ENCODE peak calls at places on chromosomes 5 and 9, in eight cellular contexts. One of them, this sample, is unnamed.

GRCh38 chr9:111529787-111530186 is 4.8 kb downstream of the ZNF483 start:
- DNase-seq in A673: peak; percentile 74
- DNase-seq in uterus: no peak
- DNase-seq in CD8-positive, alpha-beta T cell: no peak
- DNase-seq in pancreas: no peak
- DNase-seq in GM06990: no peak
- DNase-seq in brain microvascular endothelial cell: no peak
- DNase-seq in astrocyte of the cerebellum: no peak
- DNase-seq in this sample: no peak

GRCh38 chr9:123622696-123623095 is 266.7 kb downstream of the CRB2 start:
- DNase-seq in A673: no peak
- DNase-seq in uterus: no peak
- DNase-seq in CD8-positive, alpha-beta T cell: no peak
- DNase-seq in pancreas: no peak
- DNase-seq in GM06990: no peak
- DNase-seq in brain microvascular endothelial cell: no peak
- DNase-seq in astrocyte of the cerebellum: no peak
- DNase-seq in this sample: no peak

GRCh38 chr5:175230299-175230698 is 213.7 kb downstream of the DRD1 start:
- DNase-seq in A673: no peak
- DNase-seq in uterus: no peak
- DNase-seq in CD8-positive, alpha-beta T cell: no peak
- DNase-seq in pancreas: no peak
- DNase-seq in GM06990: no peak
- DNase-seq in brain microvascular endothelial cell: no peak
- DNase-seq in astrocyte of the cerebellum: no peak
- DNase-seq in this sample: peak; percentile 7

GRCh38 chr5:142063878-142064331 is 44.7 kb upstream of the NDFIP1 start:
- DNase-seq in A673: peak; percentile 89
- DNase-seq in uterus: peak; percentile 66
- DNase-seq in CD8-positive, alpha-beta T cell: peak; percentile 15
- DNase-seq in pancreas: peak; percentile 49
- DNase-seq in GM06990: no peak
- DNase-seq in brain microvascular endothelial cell: peak; percentile 64
- DNase-seq in astrocyte of the cerebellum: peak; percentile 34
- DNase-seq in this sample: peak; percentile 29

GRCh38 chr9:79134654-79135053 is 437.1 kb upstream of the TLE4 start:
- DNase-seq in A673: peak; percentile 56
- DNase-seq in uterus: no peak
- DNase-seq in CD8-positive, alpha-beta T cell: no peak
- DNase-seq in pancreas: no peak
- DNase-seq in GM06990: no peak
- DNase-seq in brain microvascular endothelial cell: peak; percentile 5
- DNase-seq in astrocyte of the cerebellum: no peak
- DNase-seq in this sample: no peak

GRCh38 chr9:91755761-91756638 is 194.0 kb downstream of the ROR2 start:
- DNase-seq in A673: no peak
- DNase-seq in uterus: no peak
- DNase-seq in CD8-positive, alpha-beta T cell: no peak
- DNase-seq in pancreas: no peak
- DNase-seq in GM06990: no peak
- DNase-seq in brain microvascular endothelial cell: no peak
- DNase-seq in astrocyte of the cerebellum: no peak
- DNase-seq in this sample: no peak

GRCh38 chr9:132792547-132792946 is 85.5 kb downstream of the AK8 start:
- DNase-seq in A673: no peak
- DNase-seq in uterus: no peak
- DNase-seq in CD8-positive, alpha-beta T cell: no peak
- DNase-seq in pancreas: no peak
- DNase-seq in GM06990: no peak
- DNase-seq in brain microvascular endothelial cell: no peak
- DNase-seq in astrocyte of the cerebellum: no peak
- DNase-seq in this sample: no peak

GRCh38 chr5:66174338-66174737 is 30.2 kb downstream of the SREK1 start:
- DNase-seq in A673: peak; percentile 48
- DNase-seq in uterus: no peak
- DNase-seq in CD8-positive, alpha-beta T cell: no peak
- DNase-seq in pancreas: no peak
- DNase-seq in GM06990: no peak
- DNase-seq in brain microvascular endothelial cell: peak; percentile 45
- DNase-seq in astrocyte of the cerebellum: peak; percentile 28
- DNase-seq in this sample: no peak

GRCh38 chr9:88522360-88522759 is 12.6 kb upstream of the NXNL2 start:
- DNase-seq in A673: no peak
- DNase-seq in uterus: no peak
- DNase-seq in CD8-positive, alpha-beta T cell: no peak
- DNase-seq in pancreas: no peak
- DNase-seq in GM06990: no peak
- DNase-seq in brain microvascular endothelial cell: no peak
- DNase-seq in astrocyte of the cerebellum: no peak
- DNase-seq in this sample: no peak

GRCh38 chr9:14525840-14526239 is 167.4 kb downstream of the ZDHHC21 start:
- DNase-seq in A673: no peak
- DNase-seq in uterus: no peak
- DNase-seq in CD8-positive, alpha-beta T cell: no peak
- DNase-seq in pancreas: no peak
- DNase-seq in GM06990: no peak
- DNase-seq in brain microvascular endothelial cell: no peak
- DNase-seq in astrocyte of the cerebellum: no peak
- DNase-seq in this sample: no peak

GRCh38 chr5:10600629-10601245 is 36.9 kb downstream of the ANKRD33B start:
- DNase-seq in A673: no peak
- DNase-seq in uterus: no peak
- DNase-seq in CD8-positive, alpha-beta T cell: no peak
- DNase-seq in pancreas: no peak
- DNase-seq in GM06990: peak; percentile 56
- DNase-seq in brain microvascular endothelial cell: no peak
- DNase-seq in astrocyte of the cerebellum: no peak
- DNase-seq in this sample: no peak

GRCh38 chr5:121189569-121190305 is 661.9 kb upstream of the FTMT start:
- DNase-seq in A673: peak; percentile 66
- DNase-seq in uterus: no peak
- DNase-seq in CD8-positive, alpha-beta T cell: no peak
- DNase-seq in pancreas: no peak
- DNase-seq in GM06990: no peak
- DNase-seq in brain microvascular endothelial cell: peak; percentile 63
- DNase-seq in astrocyte of the cerebellum: peak; percentile 73
- DNase-seq in this sample: no peak

GRCh38 chr9:29564564-29564963 is 1991.3 kb upstream of the C9orf72 start:
- DNase-seq in A673: peak; percentile 86
- DNase-seq in uterus: no peak
- DNase-seq in CD8-positive, alpha-beta T cell: no peak
- DNase-seq in pancreas: no peak
- DNase-seq in GM06990: no peak
- DNase-seq in brain microvascular endothelial cell: no peak
- DNase-seq in astrocyte of the cerebellum: no peak
- DNase-seq in this sample: no peak

GRCh38 chr9:98039474-98040072 is 17.0 kb upstream of the NANS start:
- DNase-seq in A673: no peak
- DNase-seq in uterus: no peak
- DNase-seq in CD8-positive, alpha-beta T cell: no peak
- DNase-seq in pancreas: no peak
- DNase-seq in GM06990: no peak
- DNase-seq in brain microvascular endothelial cell: no peak
- DNase-seq in astrocyte of the cerebellum: no peak
- DNase-seq in this sample: no peak

GRCh38 chr9:83557317-83557716 is 19.1 kb upstream of the FRMD3 start:
- DNase-seq in A673: no peak
- DNase-seq in uterus: no peak
- DNase-seq in CD8-positive, alpha-beta T cell: no peak
- DNase-seq in pancreas: no peak
- DNase-seq in GM06990: no peak
- DNase-seq in brain microvascular endothelial cell: no peak
- DNase-seq in astrocyte of the cerebellum: no peak
- DNase-seq in this sample: no peak

GRCh38 chr5:104998572-104998971 is 1436.0 kb upstream of the NUDT12 start:
- DNase-seq in A673: no peak
- DNase-seq in uterus: no peak
- DNase-seq in CD8-positive, alpha-beta T cell: no peak
- DNase-seq in pancreas: no peak
- DNase-seq in GM06990: no peak
- DNase-seq in brain microvascular endothelial cell: no peak
- DNase-seq in astrocyte of the cerebellum: no peak
- DNase-seq in this sample: no peak
- H3K4me3 ChIP-seq in A673: no peak overlapping the region
- H3K4me3 ChIP-seq in uterus: no peak overlapping the region
- H3K4me3 ChIP-seq in CD8-positive, alpha-beta T cell: no peak overlapping the region
- H3K4me3 ChIP-seq in pancreas: no peak overlapping the region
- H3K4me3 ChIP-seq in GM06990: no peak overlapping the region
- H3K4me3 ChIP-seq in brain microvascular endothelial cell: no peak overlapping the region
- H3K4me3 ChIP-seq in astrocyte of the cerebellum: no peak overlapping the region
- H3K4me3 ChIP-seq in this sample: no peak overlapping the region

DNA sequence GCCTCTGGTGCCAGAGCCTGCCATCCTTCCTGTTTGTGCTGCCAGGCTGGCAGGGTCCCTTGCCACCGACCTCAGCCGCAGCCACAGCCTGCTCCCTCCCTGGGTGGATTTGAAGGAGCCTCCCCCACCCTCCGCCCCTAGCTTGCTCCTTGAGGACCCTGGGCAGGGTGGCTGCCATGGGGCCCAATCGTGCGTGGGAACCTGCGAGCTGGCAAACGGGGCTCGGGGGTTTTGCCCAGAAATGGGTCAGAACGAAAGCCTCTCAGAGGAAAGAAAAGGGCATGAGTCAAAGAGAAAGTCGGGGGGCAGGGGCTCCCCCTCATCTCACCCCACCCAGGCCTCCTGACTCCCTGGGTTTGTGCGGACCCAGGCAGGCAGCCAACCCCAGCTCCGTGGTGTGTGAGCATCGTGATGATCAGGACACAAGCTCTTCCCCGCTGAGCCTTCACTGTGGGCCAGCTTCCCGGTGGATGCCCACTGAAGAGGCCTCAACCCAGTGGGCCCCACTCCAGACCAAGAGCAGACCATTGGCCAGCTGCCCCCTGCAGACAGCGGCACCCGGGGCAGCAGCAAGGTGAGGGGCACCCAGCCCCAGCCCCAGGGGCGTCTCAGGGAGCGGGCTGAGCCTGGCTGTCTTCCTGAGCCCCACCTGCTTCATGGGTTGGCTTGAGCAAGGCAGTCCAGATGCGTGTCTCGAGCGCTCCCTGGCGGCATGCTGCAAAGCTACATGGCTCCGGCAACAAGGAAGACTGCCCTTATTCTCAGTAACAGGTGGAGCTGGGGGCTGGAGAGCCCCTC is 3.0 kb upstream of the FUT7 start:
- DNase-seq in A673: peak; percentile 89
- DNase-seq in uterus: peak; percentile 78
- DNase-seq in CD8-positive, alpha-beta T cell: peak; percentile 83
- DNase-seq in pancreas: peak; percentile 86
- DNase-seq in GM06990: peak; percentile 85
- DNase-seq in brain microvascular endothelial cell: peak; percentile 68
- DNase-seq in astrocyte of the cerebellum: peak; percentile 63
- DNase-seq in this sample: peak; percentile 78
- H3K4me3 ChIP-seq in A673: peak overlapping the region; percentile 22
- H3K4me3 ChIP-seq in uterus: no peak overlapping the region
- H3K4me3 ChIP-seq in CD8-positive, alpha-beta T cell: peak overlapping the region; percentile 48
- H3K4me3 ChIP-seq in pancreas: no peak overlapping the region
- H3K4me3 ChIP-seq in GM06990: peak overlapping the region; percentile 31
- H3K4me3 ChIP-seq in brain microvascular endothelial cell: no peak overlapping the region
- H3K4me3 ChIP-seq in astrocyte of the cerebellum: no peak overlapping the region
- H3K4me3 ChIP-seq in this sample: peak overlapping the region; percentile 5

DNA sequence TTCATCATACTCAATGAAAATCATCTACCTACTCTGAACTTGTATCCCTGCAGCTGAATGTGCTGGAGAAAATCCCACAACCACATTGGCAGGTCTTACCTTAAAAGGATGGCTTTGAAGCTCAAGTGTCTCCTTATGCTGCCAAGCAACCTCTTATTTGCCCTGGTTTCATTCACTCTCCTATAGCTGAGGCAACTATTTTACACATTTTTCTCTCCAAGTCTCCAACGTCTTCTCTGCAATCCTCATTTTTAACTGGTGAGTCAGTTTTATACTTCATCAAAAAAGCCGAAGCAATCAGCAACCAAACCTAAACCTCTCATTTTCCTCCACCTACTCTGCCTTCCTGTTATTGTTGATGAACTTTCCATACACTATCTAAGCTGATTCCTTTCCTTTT is 49.8 kb downstream of the POU4F3 start:
- DNase-seq in A673: no peak
- DNase-seq in uterus: no peak
- DNase-seq in CD8-positive, alpha-beta T cell: no peak
- DNase-seq in pancreas: no peak
- DNase-seq in GM06990: no peak
- DNase-seq in brain microvascular endothelial cell: peak; percentile 6
- DNase-seq in astrocyte of the cerebellum: peak; percentile 18
- DNase-seq in this sample: no peak
- H3K4me3 ChIP-seq in A673: no peak overlapping the region
- H3K4me3 ChIP-seq in uterus: no peak overlapping the region
- H3K4me3 ChIP-seq in CD8-positive, alpha-beta T cell: no peak overlapping the region
- H3K4me3 ChIP-seq in pancreas: no peak overlapping the region
- H3K4me3 ChIP-seq in GM06990: no peak overlapping the region
- H3K4me3 ChIP-seq in brain microvascular endothelial cell: no peak overlapping the region
- H3K4me3 ChIP-seq in astrocyte of the cerebellum: no peak overlapping the region
- H3K4me3 ChIP-seq in this sample: no peak overlapping the region

GRCh38 chr5:98775962-98776687 is 2.7 kb downstream of the RGMB start:
- DNase-seq in A673: no peak
- DNase-seq in uterus: no peak
- DNase-seq in CD8-positive, alpha-beta T cell: no peak
- DNase-seq in pancreas: no peak
- DNase-seq in GM06990: no peak
- DNase-seq in brain microvascular endothelial cell: peak; percentile 85
- DNase-seq in astrocyte of the cerebellum: no peak
- DNase-seq in this sample: no peak

GRCh38 chr5:98774192-98775046 is 956 bp downstream of the RGMB start:
- DNase-seq in A673: peak; percentile 86
- DNase-seq in uterus: peak; percentile 53
- DNase-seq in CD8-positive, alpha-beta T cell: peak; percentile 49
- DNase-seq in pancreas: peak; percentile 70
- DNase-seq in GM06990: peak; percentile 84
- DNase-seq in brain microvascular endothelial cell: peak; percentile 73
- DNase-seq in astrocyte of the cerebellum: no peak
- DNase-seq in this sample: peak; percentile 39

GRCh38 chr5:98775246-98775961 is 1.9 kb downstream of the RGMB start:
- DNase-seq in A673: no peak
- DNase-seq in uterus: no peak
- DNase-seq in CD8-positive, alpha-beta T cell: no peak
- DNase-seq in pancreas: no peak
- DNase-seq in GM06990: no peak
- DNase-seq in brain microvascular endothelial cell: no peak
- DNase-seq in astrocyte of the cerebellum: no peak
- DNase-seq in this sample: no peak

GRCh38 chr5:98779264-98779877 is 5.9 kb downstream of the RGMB start:
- DNase-seq in A673: no peak
- DNase-seq in uterus: no peak
- DNase-seq in CD8-positive, alpha-beta T cell: no peak
- DNase-seq in pancreas: peak; percentile 68
- DNase-seq in GM06990: no peak
- DNase-seq in brain microvascular endothelial cell: no peak
- DNase-seq in astrocyte of the cerebellum: no peak
- DNase-seq in this sample: no peak

DNA sequence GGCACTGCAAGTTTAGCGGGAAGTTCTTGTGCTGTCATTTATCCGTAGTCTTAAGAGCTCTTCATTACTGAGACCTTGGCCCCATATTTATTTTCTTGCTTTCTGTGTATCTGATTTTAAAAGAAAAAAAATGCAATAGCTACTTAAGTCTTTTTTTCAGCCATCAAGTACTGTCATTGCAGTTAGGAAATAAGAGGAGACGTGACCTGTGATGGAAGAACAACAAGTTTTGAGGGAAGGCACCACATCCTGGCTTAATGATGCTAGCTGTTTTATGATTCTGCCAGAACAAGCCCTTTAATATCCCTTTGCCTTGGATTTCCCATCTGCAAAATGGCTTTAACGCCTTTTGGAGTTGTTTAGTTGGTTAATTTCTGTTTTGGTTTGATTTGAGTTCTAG is 3.8 kb downstream of the RGMB start:
- DNase-seq in A673: no peak
- DNase-seq in uterus: no peak
- DNase-seq in CD8-positive, alpha-beta T cell: no peak
- DNase-seq in pancreas: no peak
- DNase-seq in GM06990: no peak
- DNase-seq in brain microvascular endothelial cell: no peak
- DNase-seq in astrocyte of the cerebellum: no peak
- DNase-seq in this sample: peak; percentile 33
- H3K4me3 ChIP-seq in A673: no peak overlapping the region
- H3K4me3 ChIP-seq in uterus: no peak overlapping the region
- H3K4me3 ChIP-seq in CD8-positive, alpha-beta T cell: no peak overlapping the region
- H3K4me3 ChIP-seq in pancreas: no peak overlapping the region
- H3K4me3 ChIP-seq in GM06990: no peak overlapping the region
- H3K4me3 ChIP-seq in brain microvascular endothelial cell: peak overlapping the region; percentile 18
- H3K4me3 ChIP-seq in astrocyte of the cerebellum: no peak overlapping the region
- H3K4me3 ChIP-seq in this sample: no peak overlapping the region

This sample was measured in Jurkat, Clone E6-1.